ENCODE peak calls at places on chromosomes 3 and 15, in four cellular contexts. V is GM12878, T is pancreas, J is OCI-LY7. G is an unnamed sample. For H3K4me1, the result is how much of the 10 kb centered on the place peaks cover.

GRCh38 chr15:82828064-82828463 is 18.6 kb downstream of the WHAMM start:
- DNase-seq in V (no peak), T (no peak), J (no peak), G (no peak)

GRCh38 chr3:32934150-32934742 is 17.2 kb upstream of the CCR4 start:
- DNase-seq in V (no peak), T (no peak), J (peak), G (no peak)

GRCh38 chr3:29313074-29313473 is 32.2 kb downstream of the RBMS3 start:
- DNase-seq in V (no peak), T (no peak), J (no peak), G (no peak)

GRCh38 chr3:89521328-89521727 is 413.9 kb downstream of the EPHA3 start:
- DNase-seq in V (no peak), T (no peak), J (no peak), G (no peak)

GRCh38 chr3:188416041-188416440 is 262.1 kb downstream of the LPP start:
- DNase-seq in V (no peak), T (no peak), J (no peak), G (no peak)

GRCh38 chr3:94494992-94495391 is 432.1 kb downstream of the NSUN3 start:
- DNase-seq in V (no peak), T (no peak), J (no peak), G (no peak)

GRCh38 chr3:111315911-111316310 is 226.1 kb upstream of the CD96 start:
- DNase-seq in V (no peak), T (no peak), J (no peak), G (no peak)

GRCh38 chr15:73683257-73683623 is 943 bp upstream of the CD276 start:
- DNase-seq in V (no peak), T (no peak), J (no peak), G (no peak)

GRCh38 chr3:107662109-107662477 is 139.3 kb downstream of the BBX start:
- DNase-seq in V (no peak), T (no peak), J (no peak), G (no peak)

GRCh38 chr15:95840004-95840403 is 490.5 kb upstream of the NR2F2 start:
- DNase-seq in V (no peak), T (no peak), J (no peak), G (peak)

GRCh38 chr3:47762233-47762632 is 19.5 kb downstream of the SMARCC1 start:
- DNase-seq in V (no peak), T (no peak), J (no peak), G (no peak)

GRCh38 chr15:98164573-98164972 is 204.1 kb downstream of the ARRDC4 start:
- DNase-seq in V (no peak), T (no peak), J (no peak), G (no peak)

GRCh38 chr3:77038468-77038927 is 1.4 kb upstream of the ROBO2 start:
- DNase-seq in V (no peak), T (peak), J (no peak), G (peak)

GRCh38 chr15:64006642-64007041 is 39.6 kb downstream of the DAPK2 start:
- DNase-seq in V (no peak), T (no peak), J (no peak), G (no peak)

GRCh38 chr3:148938306-148938705 is 53.0 kb upstream of the GYG1 start:
- DNase-seq in V (no peak), T (no peak), J (no peak), G (no peak)

GRCh38 chr3:170670504-170670903 is 84.6 kb upstream of the SLC7A14 start:
- DNase-seq in V (no peak), T (no peak), J (no peak), G (no peak)

GRCh38 chr3:193701896-193702644 is 109.1 kb downstream of the OPA1 start:
- DNase-seq in V (peak), T (no peak), J (peak), G (no peak)

GRCh38 chr3:45225465-45226205 is 452 bp downstream of the TMEM158 start:
- DNase-seq in V (no peak), T (peak), J (no peak), G (no peak)

GRCh38 chr3:53628546-53629395 is 134.4 kb downstream of the CACNA1D start:
- DNase-seq in V (no peak), T (no peak), J (no peak), G (no peak)

GRCh38 chr3:15860014-15860934 is 62.5 kb upstream of the ANKRD28 start:
- DNase-seq in V (no peak), T (peak), J (peak), G (peak)

GRCh38 chr3:126401611-126402160 is 7.0 kb downstream of the CFAP100 start:
- DNase-seq in V (no peak), T (no peak), J (no peak), G (peak)

GRCh38 chr3:46866720-46867549 is 3.7 kb upstream of the MYL3 start:
- DNase-seq in V (no peak), T (peak), J (peak), G (peak)

GRCh38 chr15:68808770-68809169 is 11.9 kb downstream of the ANP32A start:
- DNase-seq in V (no peak), T (no peak), J (no peak), G (no peak)

GRCh38 chr15:64938192-64938591 is 26.5 kb downstream of the ANKDD1A start:
- DNase-seq in V (no peak), T (no peak), J (peak), G (no peak)

GRCh38 chr3:134364061-134364935 is 9.9 kb downstream of the AMOTL2 start:
- DNase-seq in V (no peak), T (peak), J (no peak), G (peak)

GRCh38 chr15:70584838-70585706 is 178.3 kb downstream of the UACA start:
- DNase-seq in V (no peak), T (peak), J (no peak), G (peak)

GRCh38 chr3:8938021-8938420 is 25.3 kb downstream of the RAD18 start:
- DNase-seq in V (no peak), T (no peak), J (peak), G (no peak)

DNA sequence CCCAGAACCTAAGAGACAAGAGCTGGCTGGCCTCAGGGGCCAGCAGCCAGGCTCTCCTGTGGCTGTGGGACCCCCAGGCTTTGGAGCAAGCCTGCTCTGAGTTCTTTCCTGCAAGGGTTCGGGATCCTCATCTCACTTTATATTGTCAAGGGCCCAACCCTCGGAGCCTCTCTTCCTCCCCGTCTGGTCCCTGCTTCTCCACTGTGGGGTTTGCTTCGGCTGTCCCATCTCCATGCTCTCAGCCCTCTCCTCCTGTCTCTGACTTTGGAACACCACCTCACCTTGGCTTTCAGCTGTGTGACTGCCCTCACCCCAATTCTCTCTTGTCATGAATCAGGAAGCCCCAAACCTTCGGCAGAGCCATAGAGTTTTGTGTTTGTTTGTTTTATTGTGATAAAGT is 30.0 kb downstream of the MRAS start:
- DNase-seq in V (no peak), T (no peak), J (no peak), G (peak)
- H3K4me1 ChIP-seq in V (under half), T (under half), J (under half), G (under half)

GRCh38 chr15:67091073-67091965 is 25.9 kb downstream of the SMAD3 start:
- DNase-seq in V (peak), T (peak), J (no peak), G (peak)
- H3K4me3 ChIP-seq in V (peak), T (no peak), J (peak), G (no peak)

GRCh38 chr3:105869982-105870381 is 1.2 kb upstream of the CBLB start:
- DNase-seq in V (no peak), T (no peak), J (no peak), G (no peak)
- H3K27ac ChIP-seq in V (peak), T (peak), J (no peak), G (peak)

DNA sequence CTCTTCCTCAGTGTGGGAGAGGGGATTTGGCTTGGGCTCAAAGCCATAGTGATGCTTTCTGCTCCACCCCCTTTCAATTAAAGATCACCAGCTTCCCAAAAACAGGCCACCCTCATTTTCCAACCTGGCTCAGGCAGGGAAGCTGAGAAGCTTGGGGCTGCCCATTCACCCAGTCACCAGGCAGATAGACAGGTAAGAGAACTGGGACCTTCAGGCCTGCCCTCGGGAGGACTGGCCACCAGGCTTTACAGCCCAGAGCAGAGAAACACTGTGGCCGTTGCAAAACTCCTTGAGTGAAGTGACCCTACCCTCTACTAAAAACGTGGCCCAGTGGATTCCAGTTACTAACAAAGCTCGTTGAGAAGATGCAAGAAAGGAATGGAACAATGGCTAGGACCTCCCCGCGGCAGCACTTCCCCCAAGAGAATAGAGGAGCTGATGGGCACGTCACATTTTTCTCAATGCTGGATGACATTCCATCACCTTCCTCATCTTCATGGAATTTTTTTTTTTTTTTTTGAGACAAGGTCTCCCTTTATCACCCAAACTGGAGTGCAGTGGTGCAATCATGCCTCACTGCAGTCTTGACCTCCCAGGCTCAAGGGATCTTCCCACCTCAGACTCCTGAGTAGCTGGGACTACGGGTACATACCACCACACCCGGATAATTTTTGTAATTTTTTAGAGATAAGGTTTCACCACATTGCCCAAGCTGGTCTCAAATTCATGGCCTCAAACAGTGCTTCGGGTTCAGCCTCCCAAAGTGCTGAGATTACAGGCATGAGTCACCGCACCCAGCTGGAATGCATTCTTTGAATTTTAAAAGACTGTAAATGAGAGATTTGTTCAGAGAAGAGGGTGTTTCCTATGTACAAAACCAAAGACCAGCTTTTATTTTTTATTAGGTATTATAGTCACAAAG is 37.9 kb downstream of the LIPC start:
- DNase-seq in V (no peak), T (no peak), J (no peak), G (no peak)
- H3K4me1 ChIP-seq in V (under half), T (under half), J (under half), G (under half)

GRCh38 chr3:25820372-25820771 is 30.5 kb downstream of the OXSM start:
- DNase-seq in V (no peak), T (no peak), J (no peak), G (no peak)
- H3K4me3 ChIP-seq in V (no peak), T (no peak), J (no peak), G (no peak)

GRCh38 chr15:99447497-99448371 is 118.0 kb upstream of the MEF2A start:
- DNase-seq in V (no peak), T (peak), J (peak), G (no peak)

GRCh38 chr15:99445272-99445850 is 120.4 kb upstream of the MEF2A start:
- DNase-seq in V (no peak), T (no peak), J (no peak), G (no peak)

GRCh38 chr15:99449514-99449913 is 116.3 kb upstream of the MEF2A start:
- DNase-seq in V (no peak), T (no peak), J (no peak), G (no peak)

GRCh38 chr15:99443768-99444446 is 121.9 kb upstream of the MEF2A start:
- DNase-seq in V (no peak), T (peak), J (no peak), G (peak)

GRCh38 chr15:99446565-99447496 is 119.0 kb upstream of the MEF2A start:
- DNase-seq in V (no peak), T (peak), J (no peak), G (no peak)
- H3K27ac ChIP-seq in V (no peak), T (no peak), J (no peak), G (no peak)

GRCh38 chr3:71453319-71453718 is 130.2 kb downstream of the FOXP1 start:
- DNase-seq in V (no peak), T (no peak), J (no peak), G (no peak)
- H3K4me1 ChIP-seq in V (under half), T (half or more), J (half or more), G (under half)

GRCh38 chr15:77634266-77634962 is 1.7 kb upstream of the LINGO1 start:
- DNase-seq in V (no peak), T (peak), J (peak), G (no peak)

GRCh38 chr15:77631790-77632551 is 741 bp downstream of the LINGO1 start:
- DNase-seq in V (no peak), T (peak), J (no peak), G (no peak)

GRCh38 chr15:77632760-77633133 is at the start of gene LINGO1:
- DNase-seq in V (no peak), T (peak), J (no peak), G (no peak)

GRCh38 chr15:77633134-77633912 is 611 bp upstream of the LINGO1 start:
- DNase-seq in V (no peak), T (peak), J (peak), G (peak)

GRCh38 chr15:77633913-77634265 is 1.2 kb upstream of the LINGO1 start:
- DNase-seq in V (no peak), T (no peak), J (no peak), G (no peak)
- H3K4me3 ChIP-seq in V (no peak), T (no peak), J (no peak), G (no peak)

DNA sequence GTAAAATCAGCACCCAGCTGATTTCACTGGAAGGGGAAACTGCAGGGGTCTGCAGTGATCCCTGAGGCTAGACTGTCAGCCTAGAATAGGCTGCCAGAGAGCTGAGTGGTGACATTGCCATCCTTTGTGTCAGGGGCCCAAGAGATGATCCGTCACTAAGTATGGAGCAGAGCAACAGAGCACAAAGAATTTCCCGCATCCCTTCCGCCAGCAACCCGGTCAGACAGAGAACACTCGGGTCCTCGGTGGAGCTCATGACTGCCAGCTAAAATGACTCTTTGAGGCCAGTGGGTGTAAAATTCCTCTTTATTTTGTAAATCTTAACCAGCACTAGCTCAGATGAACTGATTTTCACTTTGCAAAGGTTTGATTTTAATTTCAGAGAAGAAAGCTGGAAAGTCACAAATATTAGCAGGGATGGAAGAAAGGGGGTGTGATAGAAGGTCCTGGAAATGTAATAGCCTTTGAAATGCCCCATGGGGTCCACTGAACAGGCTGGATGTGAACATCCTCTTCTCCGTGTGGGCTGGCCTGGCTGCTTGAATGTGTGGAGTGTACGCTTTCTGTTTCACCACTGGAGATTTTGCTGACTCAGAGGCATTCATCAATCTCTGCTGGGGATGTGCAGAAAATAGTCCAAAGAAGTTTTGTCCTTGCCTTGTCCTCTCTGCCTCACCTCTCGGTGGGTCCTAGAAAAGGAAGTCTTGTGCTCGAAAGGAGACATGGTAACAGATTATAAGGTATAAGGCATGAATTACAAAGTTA is 138.8 kb downstream of the SV2B start:
- DNase-seq in V (no peak), T (no peak), J (no peak), G (no peak)
- H3K27ac ChIP-seq in V (no peak), T (no peak), J (no peak), G (no peak)

GRCh38 chr15:75696303-75696657 is 16.4 kb downstream of the CSPG4 start:
- DNase-seq in V (no peak), T (no peak), J (no peak), G (peak)
- H3K4me1 ChIP-seq in V (under half), T (under half), J (under half), G (half or more)